ENCODE peak calls at places on chromosomes 7 and 10, in seven cellular contexts. B is stomach, Z is tibial nerve, F is PC-3, D is dorsolateral prefrontal cortex, U is tibial artery, V is suprapubic skin. Y is an unnamed sample.

GRCh38 chr10:13395540-13395939 is 47.4 kb upstream of the SEPHS1 start:
- DNase-seq in D (no peak), B (no peak), U (no peak), V (no peak), Z (no peak), F (no peak), Y (no peak)

GRCh38 chr10:90007226-90007625 is 305.8 kb downstream of the KIF20B start:
- DNase-seq in U (no peak), V (no peak), B (no peak), Z (no peak), F (peak), D (no peak), Y (no peak)

GRCh38 chr10:86970152-86970886 is 2.0 kb downstream of the ADIRF start:
- DNase-seq in B (peak), F (peak), D (peak), U (peak), Z (peak), V (peak), Y (peak)

GRCh38 chr7:150936018-150936417 is 42.1 kb downstream of the KCNH2 start:
- DNase-seq in B (no peak), Z (no peak), F (no peak), V (peak), D (no peak), U (no peak), Y (no peak)

GRCh38 chr10:93034426-93034825 is 26.2 kb upstream of the CYP26C1 start:
- DNase-seq in U (no peak), D (no peak), B (no peak), Z (no peak), F (no peak), V (no peak), Y (no peak)

GRCh38 chr10:70053896-70054641 is 1.4 kb downstream of the MACROH2A2 start:
- DNase-seq in V (no peak), F (peak), D (no peak), U (no peak), Z (no peak), B (no peak), Y (no peak)

GRCh38 chr7:47435889-47436312 is 146.0 kb downstream of the TNS3 start:
- DNase-seq in Z (peak), B (peak), V (no peak), F (peak), U (peak), D (peak), Y (peak)

GRCh38 chr7:77482015-77482414 is 55.1 kb upstream of the PTPN12 start:
- DNase-seq in F (peak), U (no peak), D (no peak), B (peak), Z (no peak), V (no peak), Y (no peak)

GRCh38 chr10:3104251-3104918 is 37.0 kb downstream of the PFKP start:
- DNase-seq in F (no peak), V (no peak), B (no peak), U (no peak), Z (no peak), D (peak), Y (peak)

GRCh38 chr10:32376780-32377179 is 29.8 kb upstream of the EPC1 start:
- DNase-seq in D (no peak), V (no peak), Z (no peak), B (no peak), U (no peak), F (no peak), Y (no peak)

GRCh38 chr7:91164948-91165845 is 99.0 kb upstream of the FZD1 start:
- DNase-seq in F (peak), D (no peak), B (no peak), V (no peak), Z (peak), U (no peak), Y (no peak)

GRCh38 chr7:77903597-77903996 is 105.0 kb downstream of the PHTF2 start:
- DNase-seq in F (peak), Z (no peak), B (no peak), V (no peak), D (no peak), U (no peak), Y (peak)

GRCh38 chr7:52749880-52750279 is 285.6 kb upstream of the POM121L12 start:
- DNase-seq in D (no peak), F (no peak), Z (no peak), B (no peak), U (no peak), V (no peak), Y (no peak)

GRCh38 chr10:3527144-3527543 is 257.9 kb downstream of the KLF6 start:
- DNase-seq in V (no peak), Z (no peak), B (no peak), F (no peak), U (no peak), D (no peak), Y (no peak)

GRCh38 chr10:118309911-118310310 is 32.2 kb downstream of the FAM204A start:
- DNase-seq in Z (no peak), D (no peak), V (no peak), B (no peak), U (no peak), F (no peak), Y (no peak)

GRCh38 chr10:125120046-125120710 is 40.2 kb downstream of the CTBP2 start:
- DNase-seq in F (no peak), U (no peak), Z (no peak), V (no peak), D (no peak), B (no peak), Y (no peak)

GRCh38 chr10:82742901-82743300 is 867.9 kb downstream of the NRG3 start:
- DNase-seq in F (no peak), Z (no peak), B (no peak), V (no peak), U (no peak), D (no peak), Y (no peak)

GRCh38 chr7:92360387-92360786 is 86.9 kb upstream of the GATAD1 start:
- DNase-seq in D (no peak), V (no peak), Z (no peak), F (no peak), B (no peak), U (no peak), Y (no peak)

GRCh38 chr7:131131746-131132431 is 195.8 kb upstream of the MKLN1 start:
- DNase-seq in D (no peak), B (no peak), Z (no peak), V (no peak), U (no peak), F (peak), Y (no peak)

GRCh38 chr7:143848192-143848591 is 53.8 kb downstream of the TCAF1 start:
- DNase-seq in U (no peak), V (no peak), Z (no peak), D (no peak), F (no peak), B (no peak), Y (no peak)

GRCh38 chr7:94453898-94454297 is 55.7 kb upstream of the CASD1 start:
- DNase-seq in D (no peak), V (no peak), Z (no peak), F (no peak), U (no peak), B (no peak), Y (no peak)

GRCh38 chr10:112807013-112807412 is 143.0 kb upstream of the TCF7L2 start:
- DNase-seq in D (no peak), B (no peak), V (no peak), Z (no peak), U (peak), F (no peak), Y (no peak)

GRCh38 chr7:44117801-44118429 is 5.4 kb downstream of the POLD2 start:
- DNase-seq in V (no peak), U (no peak), F (no peak), B (no peak), Z (no peak), D (no peak), Y (no peak)

GRCh38 chr10:133292919-133293809 is 15.5 kb downstream of the TUBGCP2 start:
- DNase-seq in B (no peak), V (no peak), D (no peak), U (no peak), F (peak), Z (no peak), Y (no peak)

GRCh38 chr7:6559896-6560295 is 8.6 kb upstream of the GRID2IP start:
- DNase-seq in U (no peak), F (no peak), B (no peak), Z (no peak), V (no peak), D (no peak), Y (no peak)

GRCh38 chr10:94115725-94116124 is 122.0 kb downstream of the PLCE1 start:
- DNase-seq in D (no peak), F (peak), V (no peak), U (no peak), B (no peak), Z (no peak), Y (no peak)

GRCh38 chr7:39709768-39710291 is 86.5 kb downstream of the RALA start:
- DNase-seq in Z (peak), V (no peak), U (no peak), B (no peak), F (no peak), D (no peak), Y (no peak)

GRCh38 chr7:34066968-34067367 is 161.6 kb downstream of the BMPER start:
- DNase-seq in D (no peak), F (peak), V (no peak), B (no peak), U (no peak), Z (no peak), Y (no peak)

GRCh38 chr10:88879754-88880286 is at the start of gene STAMBPL1:
- DNase-seq in F (peak), U (no peak), B (peak), V (peak), D (no peak), Z (no peak), Y (peak)

GRCh38 chr7:84248267-84248666 is 53.7 kb upstream of the SEMA3A start:
- DNase-seq in D (no peak), U (no peak), B (no peak), F (no peak), V (no peak), Z (no peak), Y (no peak)

GRCh38 chr10:3763035-3763456 is 22.0 kb downstream of the KLF6 start:
- DNase-seq in Z (no peak), U (no peak), D (no peak), F (peak), B (no peak), V (peak), Y (no peak)

GRCh38 chr7:124462249-124462648 is 303.3 kb downstream of the GPR37 start:
- DNase-seq in D (no peak), B (no peak), Z (no peak), V (no peak), F (peak), U (no peak), Y (no peak)

GRCh38 chr10:131998845-131999681 is 17.3 kb upstream of the BNIP3 start:
- DNase-seq in D (no peak), Z (no peak), B (no peak), V (no peak), F (no peak), U (no peak), Y (no peak)

GRCh38 chr10:85548038-85548437 is 818.6 kb downstream of the GRID1 start:
- DNase-seq in D (peak), B (no peak), V (no peak), U (no peak), Z (peak), F (peak), Y (no peak)

GRCh38 chr7:77331938-77332695 is 84.0 kb downstream of the GSAP start:
- DNase-seq in V (no peak), U (peak), Z (peak), D (peak), F (peak), B (peak), Y (peak)

GRCh38 chr10:75430000-75430763 is 1.2 kb upstream of the LRMDA start:
- DNase-seq in B (peak), Z (peak), U (peak), D (no peak), F (no peak), V (no peak), Y (no peak)

GRCh38 chr7:20304366-20304765 is 26.3 kb upstream of the ITGB8 start:
- DNase-seq in U (no peak), B (no peak), D (no peak), Z (no peak), V (no peak), F (peak), Y (no peak)

GRCh38 chr7:158740657-158741293 is 36.2 kb upstream of the NCAPG2 start:
- DNase-seq in D (no peak), B (no peak), Z (no peak), F (peak), U (no peak), V (no peak), Y (no peak)

GRCh38 chr7:39069046-39069445 is 91.3 kb downstream of the POU6F2 start:
- DNase-seq in D (no peak), U (no peak), Z (no peak), B (no peak), F (no peak), V (no peak), Y (no peak)

GRCh38 chr7:104625956-104626355 is 297.6 kb downstream of the LHFPL3 start:
- DNase-seq in Z (no peak), V (no peak), B (no peak), D (no peak), F (no peak), U (no peak), Y (no peak)

GRCh38 chr7:104621332-104621731 is 292.9 kb downstream of the LHFPL3 start:
- DNase-seq in B (no peak), D (no peak), V (no peak), F (no peak), Z (no peak), U (no peak), Y (no peak)
- H3K4me3 ChIP-seq in B (no peak), D (no peak), V (no peak), F (no peak), Z (no peak), U (no peak), Y (no peak)

GRCh38 chr7:139246494-139246893 is 15.5 kb downstream of the UBN2 start:
- DNase-seq in V (no peak), F (no peak), B (no peak), Z (no peak), U (no peak), D (no peak), Y (no peak)

GRCh38 chr7:139246905-139247304 is 15.9 kb downstream of the UBN2 start:
- DNase-seq in B (no peak), F (no peak), V (no peak), D (no peak), Z (no peak), U (no peak), Y (peak)

GRCh38 chr7:139242741-139243281 is 11.8 kb downstream of the UBN2 start:
- DNase-seq in V (no peak), B (no peak), F (peak), D (no peak), Z (no peak), U (no peak), Y (peak)

GRCh38 chr7:139245401-139245800 is 14.4 kb downstream of the UBN2 start:
- DNase-seq in B (no peak), F (no peak), U (no peak), V (no peak), D (no peak), Z (no peak), Y (no peak)

GRCh38 chr7:139241258-139241657 is 10.2 kb downstream of the UBN2 start:
- DNase-seq in Z (no peak), D (no peak), U (no peak), V (no peak), B (no peak), F (no peak), Y (no peak)
- H3K27ac ChIP-seq in Z (no peak), D (no peak), U (no peak), V (peak), B (no peak), F (no peak), Y (peak)

GRCh38 chr7:31763548-31763947 is 76.5 kb downstream of the PPP1R17 start:
- DNase-seq in F (no peak), V (no peak), B (no peak), U (no peak), Z (no peak), D (no peak), Y (no peak)
- TF ChIP-seq CTCF in F (peak), V (no peak), B (no peak), U (no peak), Z (no peak), D (no peak), Y (no peak)

GRCh38 chr10:26438534-26439269 is 561 bp downstream of the APBB1IP start:
- DNase-seq in F (no peak), V (no peak), D (no peak), B (no peak), Z (no peak), U (peak), Y (no peak)

GRCh38 chr10:26440091-26440445 is 1.9 kb downstream of the APBB1IP start:
- DNase-seq in Z (no peak), F (no peak), B (no peak), V (no peak), D (no peak), U (no peak), Y (no peak)

GRCh38 chr10:26437637-26438461 is at the start of gene APBB1IP:
- DNase-seq in D (peak), B (peak), Z (peak), U (peak), F (no peak), V (peak), Y (peak)

GRCh38 chr10:26441491-26442214 is 3.5 kb downstream of the APBB1IP start:
- DNase-seq in F (peak), U (no peak), Z (no peak), D (no peak), V (no peak), B (no peak), Y (no peak)

DNA sequence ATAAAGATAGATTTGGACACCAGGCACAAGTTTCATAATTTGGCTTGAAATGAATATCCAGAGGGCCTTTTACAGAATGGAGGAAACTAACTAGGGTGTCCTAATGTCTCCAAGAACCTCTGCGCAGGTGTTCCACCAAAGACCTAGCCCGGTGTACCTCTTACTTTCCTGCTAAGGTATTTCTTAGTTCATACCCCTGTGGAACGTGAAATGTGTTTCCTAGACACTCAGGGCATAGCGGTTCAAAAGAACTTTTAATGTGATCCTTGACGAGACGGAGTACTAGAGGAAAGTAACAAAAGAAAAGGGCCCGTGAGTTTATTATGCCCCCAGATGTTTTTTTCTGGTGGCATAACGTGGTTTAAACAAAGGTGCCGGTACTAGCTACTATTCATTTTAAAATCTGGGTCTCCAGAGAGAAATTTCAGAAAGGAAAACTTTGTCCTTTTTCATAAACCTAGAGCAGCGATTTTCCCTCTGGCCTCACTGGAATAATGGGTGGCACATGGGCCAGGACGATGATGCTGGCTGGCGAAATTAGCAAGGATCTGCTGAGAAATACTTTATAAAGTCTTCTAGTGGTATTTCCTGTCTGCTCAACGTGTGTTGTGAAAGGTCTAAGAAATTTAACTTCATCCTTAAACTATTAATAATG is 1.4 kb downstream of the APBB1IP start:
- DNase-seq in D (no peak), F (no peak), Z (no peak), B (no peak), V (no peak), U (no peak), Y (no peak)
- H3K4me3 ChIP-seq in D (peak), F (no peak), Z (peak), B (peak), V (peak), U (peak), Y (peak)

GRCh38 chr7:13911920-13912319 is 77.5 kb downstream of the ETV1 start:
- DNase-seq in U (no peak), Z (no peak), F (no peak), V (no peak), D (no peak), B (no peak), Y (no peak)

GRCh38 chr7:13910805-13911551 is 78.5 kb downstream of the ETV1 start:
- DNase-seq in U (no peak), F (no peak), B (no peak), Z (no peak), V (no peak), D (no peak), Y (no peak)

GRCh38 chr7:13908667-13909382 is 80.6 kb downstream of the ETV1 start:
- DNase-seq in B (no peak), U (no peak), Z (no peak), D (no peak), F (peak), V (no peak), Y (no peak)

GRCh38 chr7:13915891-13916290 is 73.6 kb downstream of the ETV1 start:
- DNase-seq in Z (no peak), D (no peak), U (no peak), B (no peak), F (no peak), V (no peak), Y (no peak)

DNA sequence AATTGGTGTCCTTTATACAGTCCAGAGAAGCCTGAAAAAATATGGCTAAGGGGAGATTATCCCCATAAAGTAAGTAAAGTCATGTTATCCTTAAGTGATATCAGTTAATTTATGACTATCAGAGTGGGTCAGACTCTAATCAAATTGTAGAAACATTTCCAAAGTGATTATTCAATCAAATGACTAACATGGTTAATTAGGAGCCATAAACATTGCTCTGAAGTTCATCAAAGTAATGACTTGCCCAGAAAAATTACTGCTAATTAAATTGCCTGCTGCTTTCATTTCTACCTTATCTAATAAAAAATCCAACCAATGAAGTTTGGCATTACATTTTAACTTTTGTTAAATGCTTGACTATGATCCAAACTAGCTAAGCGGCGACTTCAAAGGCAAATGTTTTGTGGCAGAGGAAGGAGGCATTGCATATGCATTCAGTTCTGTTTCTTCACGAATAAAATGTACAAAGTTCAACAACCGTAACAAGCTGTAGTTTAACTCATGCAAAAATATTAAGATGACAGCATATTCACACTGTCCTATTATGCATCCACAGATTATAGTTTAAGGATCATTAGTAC is 76.6 kb downstream of the ETV1 start:
- DNase-seq in Z (no peak), F (no peak), V (no peak), B (no peak), U (no peak), D (no peak), Y (no peak)
- H3K27ac ChIP-seq in Z (no peak), F (no peak), V (no peak), B (no peak), U (no peak), D (no peak), Y (no peak)

GRCh38 chr7:148867571-148868377 is 16.3 kb downstream of the EZH2 start:
- DNase-seq in V (no peak), Z (no peak), B (no peak), U (no peak), D (no peak), F (no peak), Y (no peak)

GRCh38 chr7:148871030-148871429 is 13.1 kb downstream of the EZH2 start:
- DNase-seq in Z (no peak), F (no peak), D (no peak), B (no peak), V (no peak), U (no peak), Y (no peak)

GRCh38 chr7:148865283-148865682 is 18.8 kb downstream of the EZH2 start:
- DNase-seq in F (peak), V (no peak), B (no peak), Z (no peak), D (no peak), U (no peak), Y (no peak)

GRCh38 chr7:148866362-148866761 is 17.7 kb downstream of the EZH2 start:
- DNase-seq in F (no peak), Z (no peak), V (no peak), D (no peak), B (no peak), U (no peak), Y (no peak)

GRCh38 chr7:148868378-148868674 is 15.8 kb downstream of the EZH2 start:
- DNase-seq in F (no peak), D (no peak), B (no peak), Z (no peak), V (no peak), U (no peak), Y (no peak)
- TF ChIP-seq CTCF in F (no peak), D (no peak), B (no peak), Z (no peak), V (no peak), U (no peak), Y (no peak)

Y was measured in gastrocnemius medialis.